ENCODE peak calls at places on chromosome 20, in nine cellular contexts. A is HepG2, K is mammary epithelial cell, H is PC-3, E is GM23338, Z is IMR-90, I is fibroblast of lung, M is GM23248, W is trophoblast cell. N is an unnamed sample.

GRCh38 chr20:11401988-11402387 is 515.7 kb upstream of the BTBD3 start:
- DNase-seq in A (no peak), E (no peak), M (no peak), W (no peak), I (no peak), H (no peak), Z (no peak), K (no peak), N (no peak)

GRCh38 chr20:21493049-21493448 is 20.8 kb downstream of the NKX2-2 start:
- DNase-seq in M (no peak), I (no peak), E (no peak), H (no peak), K (no peak), A (no peak), Z (no peak), W (no peak), N (no peak)

GRCh38 chr20:12371955-12372354 is 454.3 kb downstream of the BTBD3 start:
- DNase-seq in H (no peak), Z (no peak), A (no peak), K (no peak), E (no peak), W (no peak), I (no peak), M (no peak), N (no peak)

GRCh38 chr20:7523288-7523687 is 417.0 kb downstream of the HAO1 start:
- DNase-seq in H (no peak), M (no peak), Z (no peak), I (no peak), A (no peak), W (no peak), E (no peak), K (no peak), N (no peak)

GRCh38 chr20:61562897-61563504 is 310.9 kb downstream of the CDH4 start:
- DNase-seq in I (no peak), H (no peak), A (no peak), K (no peak), E (no peak), Z (no peak), M (no peak), W (no peak), N (no peak)

GRCh38 chr20:59177266-59178250 is 13.9 kb downstream of the ZNF831 start:
- DNase-seq in W (peak; percentile 97), Z (no peak), K (no peak), E (no peak), I (no peak), M (no peak), H (no peak), A (no peak), N (no peak)

GRCh38 chr20:62980380-62980960 is 26.3 kb downstream of the BHLHE23 start:
- DNase-seq in A (no peak), E (no peak), M (no peak), I (no peak), Z (no peak), H (no peak), K (no peak), W (no peak), N (no peak)

GRCh38 chr20:14959506-14960493 is 622.4 kb upstream of the FLRT3 start:
- DNase-seq in I (no peak), M (peak; percentile 75), E (no peak), A (peak; percentile 24), K (peak; percentile 88), W (no peak), Z (no peak), H (peak; percentile 32), N (no peak)

GRCh38 chr20:11429168-11429567 is 488.5 kb upstream of the BTBD3 start:
- DNase-seq in W (no peak), K (peak; percentile 57), M (peak; percentile 24), E (no peak), Z (no peak), A (no peak), I (no peak), H (peak; percentile 71), N (peak; percentile 19)

GRCh38 chr20:25039697-25040437 is 18.1 kb downstream of the ACSS1 start:
- DNase-seq in H (peak; percentile 79), I (peak; percentile 72), A (no peak), W (no peak), E (no peak), M (peak; percentile 64), Z (peak; percentile 44), K (peak; percentile 42), N (peak; percentile 59)

GRCh38 chr20:63310265-63310971 is 17.4 kb downstream of the COL20A1 start:
- DNase-seq in H (peak; percentile 41), M (peak; percentile 73), E (no peak), A (no peak), K (no peak), W (no peak), I (no peak), Z (peak; percentile 37), N (no peak)

GRCh38 chr20:13302647-13303425 is 81.8 kb downstream of the ISM1 start:
- DNase-seq in A (peak; percentile 49), I (no peak), K (peak; percentile 30), E (peak; percentile 64), W (peak; percentile 61), Z (no peak), H (peak; percentile 73), M (peak; percentile 60), N (peak; percentile 15)

GRCh38 chr20:50931048-50931305 is 260 bp downstream of the ADNP start:
- DNase-seq in H (no peak), M (no peak), I (no peak), Z (no peak), E (no peak), A (no peak), K (no peak), W (no peak), N (no peak)

GRCh38 chr20:18666803-18667460 is 79.1 kb downstream of the DTD1 start:
- DNase-seq in Z (no peak), M (peak; percentile 11), A (no peak), E (peak; percentile 21), I (no peak), W (no peak), K (no peak), H (no peak), N (no peak)

GRCh38 chr20:32681175-32682084 is 7.7 kb upstream of the C20orf203 start:
- DNase-seq in I (peak; percentile 44), W (peak; percentile 59), K (peak; percentile 78), A (no peak), Z (peak; percentile 17), E (peak; percentile 75), H (peak; percentile 84), M (no peak), N (peak; percentile 76)
- H2AFZ ChIP-seq in I (no peak overlapping the region), W (no peak overlapping the region), K (peak overlapping the region; percentile 38), A (peak overlapping the region; percentile 45), Z (peak overlapping the region; percentile 52), E (peak overlapping the region; percentile 52), H (peak overlapping the region; percentile 26), M (no peak overlapping the region), N (no peak overlapping the region)

GRCh38 chr20:48007356-48007755 is 222.1 kb upstream of the SULF2 start:
- DNase-seq in H (no peak), A (no peak), K (no peak), E (no peak), I (no peak), M (no peak), Z (no peak), W (no peak), N (no peak)
- H2AFZ ChIP-seq in H (no peak overlapping the region), A (no peak overlapping the region), K (no peak overlapping the region), E (no peak overlapping the region), I (no peak overlapping the region), M (no peak overlapping the region), Z (no peak overlapping the region), W (no peak overlapping the region), N (no peak overlapping the region)

GRCh38 chr20:41135888-41136243 is 1.5 kb upstream of the PLCG1 start:
- DNase-seq in I (no peak), Z (no peak), K (no peak), E (no peak), M (no peak), A (no peak), W (no peak), H (no peak), N (no peak)
- H2AFZ ChIP-seq in I (no peak overlapping the region), Z (peak overlapping the region; percentile 98), K (no peak overlapping the region), E (peak overlapping the region; percentile 87), M (no peak overlapping the region), A (no peak overlapping the region), W (no peak overlapping the region), H (no peak overlapping the region), N (no peak overlapping the region)

GRCh38 chr20:37576911-37577310 is 49.2 kb upstream of the BLCAP start:
- DNase-seq in A (no peak), K (no peak), Z (no peak), M (no peak), E (no peak), I (no peak), H (no peak), W (no peak), N (no peak)
- H2AFZ ChIP-seq in A (no peak overlapping the region), K (no peak overlapping the region), Z (no peak overlapping the region), M (no peak overlapping the region), E (no peak overlapping the region), I (no peak overlapping the region), H (no peak overlapping the region), W (no peak overlapping the region), N (no peak overlapping the region)

DNA sequence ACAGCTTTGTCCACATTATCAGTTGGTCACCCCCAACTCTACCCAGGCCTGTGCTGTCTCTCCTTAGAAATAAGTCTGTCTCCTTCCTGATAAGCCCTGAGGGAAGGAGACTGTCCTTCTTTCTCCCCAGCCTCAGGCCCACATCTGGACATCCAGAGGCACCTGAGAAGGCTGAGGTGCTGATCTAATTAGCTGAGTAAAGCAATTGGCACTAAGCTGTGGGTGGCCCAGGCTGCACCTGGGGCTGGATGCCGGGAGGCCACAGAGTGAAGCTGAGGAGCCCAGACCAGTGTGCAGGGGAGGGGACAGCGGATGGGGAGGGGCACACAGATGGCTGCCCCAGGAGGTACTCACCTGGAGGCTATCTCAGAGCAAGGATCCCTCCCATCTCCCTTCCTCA is 26.2 kb upstream of the BMP7 start:
- DNase-seq in H (no peak), E (no peak), I (no peak), K (no peak), Z (no peak), A (no peak), M (no peak), W (peak; percentile 59), N (no peak)
- H2AFZ ChIP-seq in H (no peak overlapping the region), E (no peak overlapping the region), I (no peak overlapping the region), K (no peak overlapping the region), Z (no peak overlapping the region), A (no peak overlapping the region), M (no peak overlapping the region), W (no peak overlapping the region), N (no peak overlapping the region)

DNA sequence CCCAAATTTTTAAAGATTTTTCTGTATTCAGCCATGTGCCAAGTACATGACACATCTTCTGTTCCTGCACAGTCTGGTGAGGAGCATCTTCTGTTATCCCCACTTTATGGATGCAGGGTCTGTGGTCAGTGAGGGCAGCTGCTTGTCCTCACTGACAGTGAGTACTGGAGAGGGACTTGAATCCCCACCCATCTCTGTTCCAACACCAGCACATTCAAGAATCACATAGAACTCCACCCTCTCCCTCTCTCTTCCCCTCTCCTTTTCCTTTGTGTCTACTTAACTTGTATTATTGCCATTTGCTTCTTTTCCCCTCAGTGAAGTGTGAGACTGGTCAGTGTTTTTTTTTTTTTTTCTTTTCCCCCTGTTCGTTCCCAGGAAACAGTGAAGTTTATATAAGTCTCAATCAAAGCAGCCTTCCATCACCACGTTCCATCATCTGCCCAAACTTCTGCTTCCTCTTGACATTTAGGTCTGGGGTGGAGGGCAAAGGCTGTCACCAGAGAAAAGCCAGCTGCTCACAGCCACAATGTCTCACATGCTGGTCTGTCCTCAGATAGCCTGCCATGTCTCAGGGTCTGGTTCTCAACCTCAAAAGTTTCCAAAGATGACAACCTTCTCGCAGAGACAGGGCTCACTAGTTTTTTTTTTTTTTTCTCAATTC is 110.0 kb upstream of the SSTR4 start:
- DNase-seq in K (no peak), H (no peak), M (no peak), I (no peak), Z (no peak), E (no peak), A (no peak), W (no peak), N (no peak)
- H2AFZ ChIP-seq in K (no peak overlapping the region), H (no peak overlapping the region), M (no peak overlapping the region), I (no peak overlapping the region), Z (no peak overlapping the region), E (no peak overlapping the region), A (no peak overlapping the region), W (no peak overlapping the region), N (no peak overlapping the region)